ENCODE peak calls at places on chromosomes 4 and X, in ten cellular contexts. U is H4; C is CD8-positive, alpha-beta memory T cell; D is EL; Y is C1 segment of cervical spinal cord; M is bronchial epithelial cell; J is activated T-helper 1 cell treated with Interleukin-2 at 50 U/mL for 16 hours; T is neural crest cell; I is AG10803; A is endodermal cell. X is an unnamed sample.

GRCh38 chr4:119665718-119666117 is 37.1 kb upstream of the PDE5A start:
- DNase-seq in U (no peak), C (no peak), D (no peak), Y (no peak), M (no peak), J (no peak), T (no peak), I (no peak), A (no peak), X (no peak)

GRCh38 chr4:637536-637935 is 12.2 kb downstream of the PDE6B start:
- DNase-seq in U (no peak), C (no peak), D (no peak), Y (peak), M (no peak), J (no peak), T (no peak), I (no peak), A (peak), X (no peak)

GRCh38 chr4:82542642-82543041 is 19.1 kb downstream of the TMEM150C start:
- DNase-seq in U (no peak), C (no peak), D (no peak), Y (no peak), M (no peak), J (no peak), T (no peak), I (no peak), A (no peak), X (no peak)

GRCh38 chrX:149721778-149722177 is 9.9 kb downstream of the MAGEA11 start:
- DNase-seq in U (no peak), C (no peak), D (no peak), Y (no peak), M (no peak), J (no peak), T (no peak), I (no peak), A (no peak), X (no peak)

GRCh38 chrX:150575415-150575814 is 7.0 kb downstream of the MTM1 start:
- DNase-seq in U (peak), C (peak), D (peak), Y (no peak), M (peak), J (peak), T (no peak), I (peak), A (no peak), X (no peak)

GRCh38 chr4:71026086-71026485 is 32.6 kb downstream of the DCK start:
- DNase-seq in U (peak), C (no peak), D (peak), Y (peak), M (peak), J (no peak), T (no peak), I (peak), A (no peak), X (no peak)

GRCh38 chr4:1718095-1718850 is 2.9 kb downstream of the TMEM129 start:
- DNase-seq in U (peak), C (no peak), D (no peak), Y (no peak), M (no peak), J (no peak), T (no peak), I (no peak), A (no peak), X (no peak)

GRCh38 chrX:69158166-69159040 is 6.8 kb downstream of the PJA1 start:
- DNase-seq in U (peak), C (no peak), D (peak), Y (no peak), M (peak), J (no peak), T (no peak), I (peak), A (peak), X (no peak)

GRCh38 chr4:114598191-114599121 is at the start of gene UGT8:
- DNase-seq in U (peak), C (no peak), D (peak), Y (peak), M (no peak), J (no peak), T (peak), I (peak), A (peak), X (no peak)

GRCh38 chrX:78746496-78746895 is 1.0 kb upstream of the LPAR4 start:
- DNase-seq in U (no peak), C (no peak), D (no peak), Y (no peak), M (no peak), J (no peak), T (no peak), I (no peak), A (peak), X (no peak)

GRCh38 chr4:24686866-24687672 is 102.7 kb upstream of the DHX15 start:
- DNase-seq in U (no peak), C (no peak), D (peak), Y (no peak), M (peak), J (no peak), T (peak), I (peak), A (peak), X (no peak)

GRCh38 chr4:89928867-89929266 is 34.2 kb downstream of the MMRN1 start:
- DNase-seq in U (no peak), C (no peak), D (no peak), Y (no peak), M (no peak), J (no peak), T (no peak), I (no peak), A (no peak), X (no peak)

GRCh38 chr4:130257271-130257670 is 1161.3 kb downstream of the C4orf33 start:
- DNase-seq in U (peak), C (no peak), D (peak), Y (no peak), M (peak), J (no peak), T (no peak), I (peak), A (no peak), X (no peak)

GRCh38 chr4:79272761-79273160 is 53.1 kb downstream of the NAA11 start:
- DNase-seq in U (no peak), C (no peak), D (no peak), Y (no peak), M (no peak), J (no peak), T (no peak), I (no peak), A (no peak), X (no peak)

GRCh38 chr4:112813790-112814189 is 176.8 kb downstream of the LARP7 start:
- DNase-seq in U (peak), C (no peak), D (peak), Y (no peak), M (peak), J (no peak), T (no peak), I (peak), A (no peak), X (no peak)

GRCh38 chr4:98568896-98569663 is 89.3 kb downstream of the TSPAN5 start:
- DNase-seq in U (no peak), C (no peak), D (peak), Y (peak), M (no peak), J (no peak), T (no peak), I (peak), A (no peak), X (no peak)

GRCh38 chr4:98603683-98604573 is 54.5 kb downstream of the TSPAN5 start:
- DNase-seq in U (no peak), C (no peak), D (peak), Y (no peak), M (no peak), J (no peak), T (no peak), I (peak), A (no peak), X (no peak)

GRCh38 chr4:7976025-7976424 is 36.4 kb upstream of the AFAP1 start:
- DNase-seq in U (no peak), C (no peak), D (no peak), Y (no peak), M (no peak), J (no peak), T (no peak), I (no peak), A (no peak), X (no peak)

GRCh38 chr4:2253160-2254084 is 8.5 kb downstream of the MXD4 start:
- DNase-seq in U (no peak), C (peak), D (no peak), Y (no peak), M (no peak), J (no peak), T (no peak), I (no peak), A (no peak), X (no peak)

GRCh38 chr4:48343035-48343434 is 1.7 kb downstream of the SLAIN2 start:
- DNase-seq in U (no peak), C (no peak), D (no peak), Y (no peak), M (no peak), J (no peak), T (no peak), I (no peak), A (no peak), X (no peak)

GRCh38 chrX:107851215-107851614 is 25.5 kb downstream of the MID2 start:
- DNase-seq in U (no peak), C (no peak), D (peak), Y (no peak), M (peak), J (no peak), T (no peak), I (peak), A (no peak), X (no peak)

GRCh38 chr4:125620066-125620850 is 305.5 kb downstream of the FAT4 start:
- DNase-seq in U (no peak), C (no peak), D (peak), Y (no peak), M (no peak), J (no peak), T (no peak), I (peak), A (no peak), X (no peak)

GRCh38 chr4:8852118-8852704 is 19.4 kb downstream of the HMX1 start:
- DNase-seq in U (no peak), C (no peak), D (no peak), Y (no peak), M (no peak), J (no peak), T (no peak), I (no peak), A (no peak), X (no peak)

GRCh38 chrX:1462596-1463251 is 10.0 kb upstream of the ASMTL start:
- DNase-seq in U (peak), C (peak), D (peak), Y (no peak), M (peak), J (peak), T (no peak), I (no peak), A (no peak), X (peak)

GRCh38 chr4:1002131-1002630 is 9.0 kb upstream of the SLC26A1 start:
- DNase-seq in U (no peak), C (no peak), D (no peak), Y (no peak), M (no peak), J (no peak), T (no peak), I (peak), A (peak), X (no peak)

GRCh38 chr4:185343726-185344581 is 51.8 kb downstream of the LRP2BP start:
- DNase-seq in U (no peak), C (no peak), D (peak), Y (peak), M (no peak), J (no peak), T (no peak), I (no peak), A (no peak), X (no peak)

GRCh38 chr4:155796031-155796430 is 37.2 kb downstream of the GUCY1B1 start:
- DNase-seq in U (peak), C (no peak), D (peak), Y (no peak), M (peak), J (no peak), T (no peak), I (peak), A (no peak), X (no peak)

GRCh38 chr4:84493092-84493850 is 5.8 kb downstream of the NKX6-1 start:
- DNase-seq in U (no peak), C (no peak), D (no peak), Y (no peak), M (no peak), J (no peak), T (peak), I (peak), A (peak), X (no peak)

GRCh38 chrX:119008122-119008744 is 33.8 kb downstream of the LONRF3 start:
- DNase-seq in U (peak), C (no peak), D (peak), Y (no peak), M (peak), J (no peak), T (peak), I (peak), A (peak), X (no peak)